ENCODE peak calls at places on chromosome 10, in seven cellular contexts. One of them, this sample, is unnamed.

GRCh38 chr10:131930586-131931330 is 29.9 kb downstream of the PPP2R2D start:
- DNase-seq in SK-N-SH: no peak
- DNase-seq in mammary epithelial cell: no peak
- DNase-seq in AG09309: no peak
- DNase-seq in brain microvascular endothelial cell: no peak
- DNase-seq in endothelial cell: no peak
- DNase-seq in Calu3: no peak
- DNase-seq in this sample: no peak

GRCh38 chr10:71630168-71630567 is 89.4 kb downstream of the C10orf105 start:
- DNase-seq in SK-N-SH: no peak
- DNase-seq in mammary epithelial cell: no peak
- DNase-seq in AG09309: no peak
- DNase-seq in brain microvascular endothelial cell: no peak
- DNase-seq in endothelial cell: no peak
- DNase-seq in Calu3: no peak
- DNase-seq in this sample: no peak

GRCh38 chr10:110802551-110803238 is 69.0 kb upstream of the PDCD4 start:
- DNase-seq in SK-N-SH: no peak
- DNase-seq in mammary epithelial cell: peak
- DNase-seq in AG09309: peak
- DNase-seq in brain microvascular endothelial cell: peak
- DNase-seq in endothelial cell: no peak
- DNase-seq in Calu3: peak
- DNase-seq in this sample: peak

GRCh38 chr10:15393417-15393816 is 22.3 kb upstream of the FAM171A1 start:
- DNase-seq in SK-N-SH: no peak
- DNase-seq in mammary epithelial cell: no peak
- DNase-seq in AG09309: no peak
- DNase-seq in brain microvascular endothelial cell: no peak
- DNase-seq in endothelial cell: no peak
- DNase-seq in Calu3: no peak
- DNase-seq in this sample: no peak

GRCh38 chr10:30583778-30584415 is 45.7 kb downstream of the LYZL2 start:
- DNase-seq in SK-N-SH: no peak
- DNase-seq in mammary epithelial cell: peak
- DNase-seq in AG09309: peak
- DNase-seq in brain microvascular endothelial cell: peak
- DNase-seq in endothelial cell: peak
- DNase-seq in Calu3: peak
- DNase-seq in this sample: peak

GRCh38 chr10:31604141-31604540 is 285.1 kb downstream of the ZEB1 start:
- DNase-seq in SK-N-SH: no peak
- DNase-seq in mammary epithelial cell: no peak
- DNase-seq in AG09309: peak
- DNase-seq in brain microvascular endothelial cell: no peak
- DNase-seq in endothelial cell: no peak
- DNase-seq in Calu3: no peak
- DNase-seq in this sample: peak

GRCh38 chr10:83544049-83544448 is 595.3 kb upstream of the GHITM start:
- DNase-seq in SK-N-SH: no peak
- DNase-seq in mammary epithelial cell: no peak
- DNase-seq in AG09309: no peak
- DNase-seq in brain microvascular endothelial cell: no peak
- DNase-seq in endothelial cell: no peak
- DNase-seq in Calu3: no peak
- DNase-seq in this sample: no peak

GRCh38 chr10:71714592-71714991 is 5.0 kb downstream of the C10orf105 start:
- DNase-seq in SK-N-SH: no peak
- DNase-seq in mammary epithelial cell: no peak
- DNase-seq in AG09309: no peak
- DNase-seq in brain microvascular endothelial cell: no peak
- DNase-seq in endothelial cell: no peak
- DNase-seq in Calu3: no peak
- DNase-seq in this sample: no peak

GRCh38 chr10:42836771-42837468 is 54.3 kb downstream of the BMS1 start:
- DNase-seq in SK-N-SH: peak
- DNase-seq in mammary epithelial cell: peak
- DNase-seq in AG09309: no peak
- DNase-seq in brain microvascular endothelial cell: peak
- DNase-seq in endothelial cell: no peak
- DNase-seq in Calu3: peak
- DNase-seq in this sample: no peak

GRCh38 chr10:61024801-61025201 is 80.8 kb upstream of the RHOBTB1 start:
- DNase-seq in SK-N-SH: peak
- DNase-seq in mammary epithelial cell: no peak
- DNase-seq in AG09309: no peak
- DNase-seq in brain microvascular endothelial cell: peak
- DNase-seq in endothelial cell: peak
- DNase-seq in Calu3: peak
- DNase-seq in this sample: peak

GRCh38 chr10:132617781-132618052 is 80.1 kb downstream of the INPP5A start:
- DNase-seq in SK-N-SH: no peak
- DNase-seq in mammary epithelial cell: no peak
- DNase-seq in AG09309: no peak
- DNase-seq in brain microvascular endothelial cell: no peak
- DNase-seq in endothelial cell: no peak
- DNase-seq in Calu3: no peak
- DNase-seq in this sample: no peak

GRCh38 chr10:133520193-133520738 is 6.9 kb upstream of the CYP2E1 start:
- DNase-seq in SK-N-SH: peak
- DNase-seq in mammary epithelial cell: peak
- DNase-seq in AG09309: no peak
- DNase-seq in brain microvascular endothelial cell: peak
- DNase-seq in endothelial cell: peak
- DNase-seq in Calu3: peak
- DNase-seq in this sample: peak

GRCh38 chr10:58637372-58637771 is 124.7 kb downstream of the BICC1 start:
- DNase-seq in SK-N-SH: no peak
- DNase-seq in mammary epithelial cell: peak
- DNase-seq in AG09309: peak
- DNase-seq in brain microvascular endothelial cell: no peak
- DNase-seq in endothelial cell: no peak
- DNase-seq in Calu3: peak
- DNase-seq in this sample: no peak

GRCh38 chr10:44032216-44032615 is 352.7 kb downstream of the CXCL12 start:
- DNase-seq in SK-N-SH: no peak
- DNase-seq in mammary epithelial cell: no peak
- DNase-seq in AG09309: peak
- DNase-seq in brain microvascular endothelial cell: no peak
- DNase-seq in endothelial cell: no peak
- DNase-seq in Calu3: no peak
- DNase-seq in this sample: peak

GRCh38 chr10:6473430-6473829 is 106.6 kb downstream of the PRKCQ start:
- DNase-seq in SK-N-SH: no peak
- DNase-seq in mammary epithelial cell: peak
- DNase-seq in AG09309: no peak
- DNase-seq in brain microvascular endothelial cell: no peak
- DNase-seq in endothelial cell: peak
- DNase-seq in Calu3: no peak
- DNase-seq in this sample: no peak

GRCh38 chr10:125084191-125085186 is 75.9 kb downstream of the CTBP2 start:
- DNase-seq in SK-N-SH: peak
- DNase-seq in mammary epithelial cell: peak
- DNase-seq in AG09309: peak
- DNase-seq in brain microvascular endothelial cell: peak
- DNase-seq in endothelial cell: no peak
- DNase-seq in Calu3: peak
- DNase-seq in this sample: peak
- TF ChIP-seq CTCF in SK-N-SH: peak
- TF ChIP-seq CTCF in mammary epithelial cell: peak
- TF ChIP-seq CTCF in AG09309: peak
- TF ChIP-seq CTCF in brain microvascular endothelial cell: peak
- TF ChIP-seq CTCF in endothelial cell: no peak
- TF ChIP-seq CTCF in Calu3: no peak
- TF ChIP-seq CTCF in this sample: no peak

GRCh38 chr10:76315240-76315639 is 883.8 kb downstream of the LRMDA start:
- DNase-seq in SK-N-SH: no peak
- DNase-seq in mammary epithelial cell: no peak
- DNase-seq in AG09309: no peak
- DNase-seq in brain microvascular endothelial cell: no peak
- DNase-seq in endothelial cell: no peak
- DNase-seq in Calu3: no peak
- DNase-seq in this sample: no peak
- TF ChIP-seq CTCF in SK-N-SH: no peak
- TF ChIP-seq CTCF in mammary epithelial cell: no peak
- TF ChIP-seq CTCF in AG09309: no peak
- TF ChIP-seq CTCF in brain microvascular endothelial cell: no peak
- TF ChIP-seq CTCF in endothelial cell: no peak
- TF ChIP-seq CTCF in Calu3: peak
- TF ChIP-seq CTCF in this sample: no peak

DNA sequence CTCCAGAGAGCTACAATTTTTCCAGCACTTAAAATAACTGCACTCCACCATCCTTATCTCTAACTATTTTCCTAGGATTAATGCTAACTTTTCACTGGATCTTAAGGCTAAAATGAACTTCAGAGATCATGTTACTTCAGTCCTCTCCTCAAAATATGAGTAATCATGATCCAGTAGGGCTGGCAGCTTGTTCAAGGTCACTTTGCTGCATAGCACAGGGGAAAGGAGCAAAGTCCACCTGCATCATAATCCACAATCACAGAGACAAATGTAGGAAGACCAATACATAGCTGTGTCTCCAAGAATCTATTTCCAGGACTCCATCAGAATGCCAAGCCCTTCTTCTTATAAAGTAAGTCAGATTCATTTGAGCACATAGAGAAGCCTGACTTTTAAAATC is 150.3 kb downstream of the LRRTM3 start:
- DNase-seq in SK-N-SH: no peak
- DNase-seq in mammary epithelial cell: no peak
- DNase-seq in AG09309: no peak
- DNase-seq in brain microvascular endothelial cell: no peak
- DNase-seq in endothelial cell: no peak
- DNase-seq in Calu3: no peak
- DNase-seq in this sample: no peak
- TF ChIP-seq CTCF in SK-N-SH: no peak
- TF ChIP-seq CTCF in mammary epithelial cell: no peak
- TF ChIP-seq CTCF in AG09309: no peak
- TF ChIP-seq CTCF in brain microvascular endothelial cell: no peak
- TF ChIP-seq CTCF in endothelial cell: no peak
- TF ChIP-seq CTCF in Calu3: no peak
- TF ChIP-seq CTCF in this sample: no peak

GRCh38 chr10:74888947-74889661 is 62.7 kb downstream of the KAT6B start:
- DNase-seq in SK-N-SH: no peak
- DNase-seq in mammary epithelial cell: no peak
- DNase-seq in AG09309: no peak
- DNase-seq in brain microvascular endothelial cell: no peak
- DNase-seq in endothelial cell: no peak
- DNase-seq in Calu3: peak
- DNase-seq in this sample: peak
- TF ChIP-seq CTCF in SK-N-SH: peak
- TF ChIP-seq CTCF in mammary epithelial cell: peak
- TF ChIP-seq CTCF in AG09309: peak
- TF ChIP-seq CTCF in brain microvascular endothelial cell: peak
- TF ChIP-seq CTCF in endothelial cell: no peak
- TF ChIP-seq CTCF in Calu3: peak
- TF ChIP-seq CTCF in this sample: no peak

GRCh38 chr10:116272497-116273221 is at the start of gene GFRA1:
- DNase-seq in SK-N-SH: peak
- DNase-seq in mammary epithelial cell: no peak
- DNase-seq in AG09309: no peak
- DNase-seq in brain microvascular endothelial cell: no peak
- DNase-seq in endothelial cell: peak
- DNase-seq in Calu3: no peak
- DNase-seq in this sample: no peak
- TF ChIP-seq CTCF in SK-N-SH: no peak
- TF ChIP-seq CTCF in mammary epithelial cell: no peak
- TF ChIP-seq CTCF in AG09309: no peak
- TF ChIP-seq CTCF in brain microvascular endothelial cell: peak
- TF ChIP-seq CTCF in endothelial cell: peak
- TF ChIP-seq CTCF in Calu3: no peak
- TF ChIP-seq CTCF in this sample: no peak

GRCh38 chr10:46234431-46235060 is 52.3 kb upstream of the ANTXRL start:
- DNase-seq in SK-N-SH: no peak
- DNase-seq in mammary epithelial cell: no peak
- DNase-seq in AG09309: no peak
- DNase-seq in brain microvascular endothelial cell: no peak
- DNase-seq in endothelial cell: peak
- DNase-seq in Calu3: peak
- DNase-seq in this sample: no peak

GRCh38 chr10:46236537-46236887 is 50.3 kb upstream of the ANTXRL start:
- DNase-seq in SK-N-SH: no peak
- DNase-seq in mammary epithelial cell: no peak
- DNase-seq in AG09309: no peak
- DNase-seq in brain microvascular endothelial cell: no peak
- DNase-seq in endothelial cell: no peak
- DNase-seq in Calu3: no peak
- DNase-seq in this sample: no peak

GRCh38 chr10:46236941-46237681 is 49.7 kb upstream of the ANTXRL start:
- DNase-seq in SK-N-SH: no peak
- DNase-seq in mammary epithelial cell: no peak
- DNase-seq in AG09309: no peak
- DNase-seq in brain microvascular endothelial cell: no peak
- DNase-seq in endothelial cell: no peak
- DNase-seq in Calu3: no peak
- DNase-seq in this sample: no peak

GRCh38 chr10:46234026-46234425 is 52.8 kb upstream of the ANTXRL start:
- DNase-seq in SK-N-SH: no peak
- DNase-seq in mammary epithelial cell: no peak
- DNase-seq in AG09309: no peak
- DNase-seq in brain microvascular endothelial cell: no peak
- DNase-seq in endothelial cell: peak
- DNase-seq in Calu3: peak
- DNase-seq in this sample: no peak

GRCh38 chr10:46235705-46236536 is 50.9 kb upstream of the ANTXRL start:
- DNase-seq in SK-N-SH: no peak
- DNase-seq in mammary epithelial cell: no peak
- DNase-seq in AG09309: no peak
- DNase-seq in brain microvascular endothelial cell: no peak
- DNase-seq in endothelial cell: peak
- DNase-seq in Calu3: no peak
- DNase-seq in this sample: no peak
- TF ChIP-seq CTCF in SK-N-SH: no peak
- TF ChIP-seq CTCF in mammary epithelial cell: no peak
- TF ChIP-seq CTCF in AG09309: no peak
- TF ChIP-seq CTCF in brain microvascular endothelial cell: no peak
- TF ChIP-seq CTCF in endothelial cell: no peak
- TF ChIP-seq CTCF in Calu3: no peak
- TF ChIP-seq CTCF in this sample: no peak

This sample was measured in MCF 10A.